ENCODE peak calls at places on chromosomes 4 and X, in six cellular contexts. One of them, this sample, is unnamed.

GRCh38 chrX:140866446-140866845 is 135.9 kb upstream of the SPANXB1 start:
- DNase-seq in cardiac muscle cell: no peak
- DNase-seq in nephron progenitor cell: no peak
- DNase-seq in stimulated activated CD4-positive, alpha-beta T cell treated with anti-CD3 and anti-CD28 coated beads, Interleukin-2, amount 100 ng/mL, for 24 hours: no peak
- DNase-seq in endothelial cell: no peak
- DNase-seq in CD8-positive, alpha-beta T cell: no peak
- DNase-seq in this sample: no peak

GRCh38 chr4:81359207-81359606 is 112.5 kb downstream of the RASGEF1B start:
- DNase-seq in endothelial cell: no peak
- DNase-seq in CD8-positive, alpha-beta T cell: no peak
- DNase-seq in nephron progenitor cell: no peak
- DNase-seq in cardiac muscle cell: no peak
- DNase-seq in stimulated activated CD4-positive, alpha-beta T cell treated with anti-CD3 and anti-CD28 coated beads, Interleukin-2, amount 100 ng/mL, for 24 hours: no peak
- DNase-seq in this sample: no peak

GRCh38 chr4:3826247-3827172 is 60.3 kb downstream of the ADRA2C start:
- DNase-seq in stimulated activated CD4-positive, alpha-beta T cell treated with anti-CD3 and anti-CD28 coated beads, Interleukin-2, amount 100 ng/mL, for 24 hours: no peak
- DNase-seq in nephron progenitor cell: no peak
- DNase-seq in cardiac muscle cell: no peak
- DNase-seq in endothelial cell: no peak
- DNase-seq in CD8-positive, alpha-beta T cell: no peak
- DNase-seq in this sample: no peak

GRCh38 chr4:187354740-187355139 is 631.1 kb upstream of the FAT1 start:
- DNase-seq in CD8-positive, alpha-beta T cell: no peak
- DNase-seq in cardiac muscle cell: no peak
- DNase-seq in nephron progenitor cell: no peak
- DNase-seq in endothelial cell: no peak
- DNase-seq in stimulated activated CD4-positive, alpha-beta T cell treated with anti-CD3 and anti-CD28 coated beads, Interleukin-2, amount 100 ng/mL, for 24 hours: no peak
- DNase-seq in this sample: no peak

GRCh38 chrX:93354651-93355050 is 318.7 kb downstream of the NAP1L3 start:
- DNase-seq in CD8-positive, alpha-beta T cell: no peak
- DNase-seq in nephron progenitor cell: peak; percentile 9
- DNase-seq in stimulated activated CD4-positive, alpha-beta T cell treated with anti-CD3 and anti-CD28 coated beads, Interleukin-2, amount 100 ng/mL, for 24 hours: no peak
- DNase-seq in cardiac muscle cell: no peak
- DNase-seq in endothelial cell: no peak
- DNase-seq in this sample: no peak

GRCh38 chr4:4439782-4440181 is 52.9 kb downstream of the NSG1 start:
- DNase-seq in nephron progenitor cell: no peak
- DNase-seq in CD8-positive, alpha-beta T cell: no peak
- DNase-seq in endothelial cell: no peak
- DNase-seq in stimulated activated CD4-positive, alpha-beta T cell treated with anti-CD3 and anti-CD28 coated beads, Interleukin-2, amount 100 ng/mL, for 24 hours: no peak
- DNase-seq in cardiac muscle cell: no peak
- DNase-seq in this sample: no peak

GRCh38 chrX:112641449-112641848 is 38.3 kb downstream of the LHFPL1 start:
- DNase-seq in stimulated activated CD4-positive, alpha-beta T cell treated with anti-CD3 and anti-CD28 coated beads, Interleukin-2, amount 100 ng/mL, for 24 hours: no peak
- DNase-seq in CD8-positive, alpha-beta T cell: no peak
- DNase-seq in cardiac muscle cell: no peak
- DNase-seq in endothelial cell: no peak
- DNase-seq in nephron progenitor cell: no peak
- DNase-seq in this sample: no peak

GRCh38 chr4:10157478-10158354 is 41.1 kb upstream of the WDR1 start:
- DNase-seq in endothelial cell: peak; percentile 53
- DNase-seq in stimulated activated CD4-positive, alpha-beta T cell treated with anti-CD3 and anti-CD28 coated beads, Interleukin-2, amount 100 ng/mL, for 24 hours: peak; percentile 42
- DNase-seq in CD8-positive, alpha-beta T cell: no peak
- DNase-seq in nephron progenitor cell: peak; percentile 57
- DNase-seq in cardiac muscle cell: peak; percentile 74
- DNase-seq in this sample: peak; percentile 20

GRCh38 chr4:151473521-151474097 is 64.6 kb downstream of the FHIP1A start:
- DNase-seq in nephron progenitor cell: no peak
- DNase-seq in cardiac muscle cell: peak; percentile 46
- DNase-seq in CD8-positive, alpha-beta T cell: no peak
- DNase-seq in stimulated activated CD4-positive, alpha-beta T cell treated with anti-CD3 and anti-CD28 coated beads, Interleukin-2, amount 100 ng/mL, for 24 hours: no peak
- DNase-seq in endothelial cell: no peak
- DNase-seq in this sample: no peak

GRCh38 chr4:188930822-188931221 is 791.6 kb downstream of the TRIML1 start:
- DNase-seq in CD8-positive, alpha-beta T cell: no peak
- DNase-seq in endothelial cell: peak; percentile 47
- DNase-seq in stimulated activated CD4-positive, alpha-beta T cell treated with anti-CD3 and anti-CD28 coated beads, Interleukin-2, amount 100 ng/mL, for 24 hours: peak; percentile 18
- DNase-seq in nephron progenitor cell: peak; percentile 51
- DNase-seq in cardiac muscle cell: no peak
- DNase-seq in this sample: no peak

GRCh38 chr4:17650404-17650803 is 36.0 kb downstream of the MED28 start:
- DNase-seq in stimulated activated CD4-positive, alpha-beta T cell treated with anti-CD3 and anti-CD28 coated beads, Interleukin-2, amount 100 ng/mL, for 24 hours: no peak
- DNase-seq in cardiac muscle cell: no peak
- DNase-seq in CD8-positive, alpha-beta T cell: no peak
- DNase-seq in endothelial cell: no peak
- DNase-seq in nephron progenitor cell: no peak
- DNase-seq in this sample: no peak

GRCh38 chr4:153511104-153511503 is 44.9 kb downstream of the TMEM131L start:
- DNase-seq in nephron progenitor cell: no peak
- DNase-seq in cardiac muscle cell: no peak
- DNase-seq in stimulated activated CD4-positive, alpha-beta T cell treated with anti-CD3 and anti-CD28 coated beads, Interleukin-2, amount 100 ng/mL, for 24 hours: no peak
- DNase-seq in CD8-positive, alpha-beta T cell: no peak
- DNase-seq in endothelial cell: no peak
- DNase-seq in this sample: no peak

GRCh38 chr4:39682133-39682532 is 15.8 kb upstream of the UBE2K start:
- DNase-seq in CD8-positive, alpha-beta T cell: no peak
- DNase-seq in stimulated activated CD4-positive, alpha-beta T cell treated with anti-CD3 and anti-CD28 coated beads, Interleukin-2, amount 100 ng/mL, for 24 hours: no peak
- DNase-seq in nephron progenitor cell: no peak
- DNase-seq in endothelial cell: no peak
- DNase-seq in cardiac muscle cell: no peak
- DNase-seq in this sample: no peak

GRCh38 chr4:51942833-51943215 is 77.3 kb downstream of the LRRC66 start:
- DNase-seq in nephron progenitor cell: no peak
- DNase-seq in cardiac muscle cell: no peak
- DNase-seq in stimulated activated CD4-positive, alpha-beta T cell treated with anti-CD3 and anti-CD28 coated beads, Interleukin-2, amount 100 ng/mL, for 24 hours: no peak
- DNase-seq in endothelial cell: no peak
- DNase-seq in CD8-positive, alpha-beta T cell: no peak
- DNase-seq in this sample: no peak

GRCh38 chr4:31929676-31930075 is 1209.5 kb downstream of the PCDH7 start:
- DNase-seq in endothelial cell: no peak
- DNase-seq in stimulated activated CD4-positive, alpha-beta T cell treated with anti-CD3 and anti-CD28 coated beads, Interleukin-2, amount 100 ng/mL, for 24 hours: no peak
- DNase-seq in nephron progenitor cell: no peak
- DNase-seq in cardiac muscle cell: no peak
- DNase-seq in CD8-positive, alpha-beta T cell: no peak
- DNase-seq in this sample: no peak

GRCh38 chr4:167274346-167274745 is 40.1 kb upstream of the SPOCK3 start:
- DNase-seq in cardiac muscle cell: no peak
- DNase-seq in CD8-positive, alpha-beta T cell: no peak
- DNase-seq in nephron progenitor cell: no peak
- DNase-seq in stimulated activated CD4-positive, alpha-beta T cell treated with anti-CD3 and anti-CD28 coated beads, Interleukin-2, amount 100 ng/mL, for 24 hours: no peak
- DNase-seq in endothelial cell: no peak
- DNase-seq in this sample: no peak

GRCh38 chr4:58807843-58808605 is 1697.8 kb upstream of the IGFBP7 start:
- DNase-seq in CD8-positive, alpha-beta T cell: no peak
- DNase-seq in stimulated activated CD4-positive, alpha-beta T cell treated with anti-CD3 and anti-CD28 coated beads, Interleukin-2, amount 100 ng/mL, for 24 hours: no peak
- DNase-seq in cardiac muscle cell: no peak
- DNase-seq in endothelial cell: no peak
- DNase-seq in nephron progenitor cell: no peak
- DNase-seq in this sample: no peak

GRCh38 chrX:118497180-118497814 is 1.7 kb downstream of the DOCK11 start:
- DNase-seq in cardiac muscle cell: no peak
- DNase-seq in stimulated activated CD4-positive, alpha-beta T cell treated with anti-CD3 and anti-CD28 coated beads, Interleukin-2, amount 100 ng/mL, for 24 hours: no peak
- DNase-seq in endothelial cell: no peak
- DNase-seq in nephron progenitor cell: no peak
- DNase-seq in CD8-positive, alpha-beta T cell: no peak
- DNase-seq in this sample: no peak

GRCh38 chrX:133535066-133535465 is 119.8 kb upstream of the GPC4 start:
- DNase-seq in nephron progenitor cell: no peak
- DNase-seq in endothelial cell: no peak
- DNase-seq in CD8-positive, alpha-beta T cell: no peak
- DNase-seq in cardiac muscle cell: no peak
- DNase-seq in stimulated activated CD4-positive, alpha-beta T cell treated with anti-CD3 and anti-CD28 coated beads, Interleukin-2, amount 100 ng/mL, for 24 hours: no peak
- DNase-seq in this sample: no peak

GRCh38 chr4:121192500-121192899 is 28.4 kb upstream of the TNIP3 start:
- DNase-seq in cardiac muscle cell: peak; percentile 59
- DNase-seq in endothelial cell: peak; percentile 11
- DNase-seq in nephron progenitor cell: peak; percentile 15
- DNase-seq in CD8-positive, alpha-beta T cell: no peak
- DNase-seq in stimulated activated CD4-positive, alpha-beta T cell treated with anti-CD3 and anti-CD28 coated beads, Interleukin-2, amount 100 ng/mL, for 24 hours: no peak
- DNase-seq in this sample: no peak

GRCh38 chr4:3031357-3032064 is 42.8 kb downstream of the HTT-AS start:
- DNase-seq in cardiac muscle cell: no peak
- DNase-seq in CD8-positive, alpha-beta T cell: no peak
- DNase-seq in stimulated activated CD4-positive, alpha-beta T cell treated with anti-CD3 and anti-CD28 coated beads, Interleukin-2, amount 100 ng/mL, for 24 hours: no peak
- DNase-seq in endothelial cell: no peak
- DNase-seq in nephron progenitor cell: no peak
- DNase-seq in this sample: no peak

GRCh38 chr4:101418055-101418454 is 70.7 kb upstream of the PPP3CA start:
- DNase-seq in nephron progenitor cell: no peak
- DNase-seq in cardiac muscle cell: no peak
- DNase-seq in stimulated activated CD4-positive, alpha-beta T cell treated with anti-CD3 and anti-CD28 coated beads, Interleukin-2, amount 100 ng/mL, for 24 hours: peak; percentile 59
- DNase-seq in CD8-positive, alpha-beta T cell: no peak
- DNase-seq in endothelial cell: no peak
- DNase-seq in this sample: peak; percentile 7

GRCh38 chr4:187602339-187603092 is 393.1 kb upstream of the ZFP42 start:
- DNase-seq in endothelial cell: no peak
- DNase-seq in nephron progenitor cell: no peak
- DNase-seq in stimulated activated CD4-positive, alpha-beta T cell treated with anti-CD3 and anti-CD28 coated beads, Interleukin-2, amount 100 ng/mL, for 24 hours: no peak
- DNase-seq in cardiac muscle cell: no peak
- DNase-seq in CD8-positive, alpha-beta T cell: no peak
- DNase-seq in this sample: no peak

GRCh38 chr4:48692897-48693296 is 87.2 kb downstream of the FRYL start:
- DNase-seq in stimulated activated CD4-positive, alpha-beta T cell treated with anti-CD3 and anti-CD28 coated beads, Interleukin-2, amount 100 ng/mL, for 24 hours: no peak
- DNase-seq in cardiac muscle cell: no peak
- DNase-seq in endothelial cell: no peak
- DNase-seq in nephron progenitor cell: no peak
- DNase-seq in CD8-positive, alpha-beta T cell: no peak
- DNase-seq in this sample: no peak

GRCh38 chr4:86595426-86595805 is 1.3 kb downstream of the PTPN13 start:
- DNase-seq in endothelial cell: no peak
- DNase-seq in nephron progenitor cell: peak; percentile 15
- DNase-seq in CD8-positive, alpha-beta T cell: no peak
- DNase-seq in stimulated activated CD4-positive, alpha-beta T cell treated with anti-CD3 and anti-CD28 coated beads, Interleukin-2, amount 100 ng/mL, for 24 hours: no peak
- DNase-seq in cardiac muscle cell: peak; percentile 20
- DNase-seq in this sample: no peak

GRCh38 chrX:40147399-40148188 is 49.8 kb upstream of the BCOR start:
- DNase-seq in stimulated activated CD4-positive, alpha-beta T cell treated with anti-CD3 and anti-CD28 coated beads, Interleukin-2, amount 100 ng/mL, for 24 hours: no peak
- DNase-seq in endothelial cell: peak; percentile 14
- DNase-seq in CD8-positive, alpha-beta T cell: no peak
- DNase-seq in cardiac muscle cell: no peak
- DNase-seq in nephron progenitor cell: peak; percentile 15
- DNase-seq in this sample: no peak

GRCh38 chr4:163988391-163988790 is 493.9 kb downstream of the TMA16 start:
- DNase-seq in stimulated activated CD4-positive, alpha-beta T cell treated with anti-CD3 and anti-CD28 coated beads, Interleukin-2, amount 100 ng/mL, for 24 hours: no peak
- DNase-seq in cardiac muscle cell: no peak
- DNase-seq in CD8-positive, alpha-beta T cell: no peak
- DNase-seq in nephron progenitor cell: no peak
- DNase-seq in endothelial cell: no peak
- DNase-seq in this sample: no peak

GRCh38 chrX:53048169-53049126 is at the start of gene GPR173:
- DNase-seq in nephron progenitor cell: peak; percentile 41
- DNase-seq in endothelial cell: peak; percentile 15
- DNase-seq in CD8-positive, alpha-beta T cell: no peak
- DNase-seq in stimulated activated CD4-positive, alpha-beta T cell treated with anti-CD3 and anti-CD28 coated beads, Interleukin-2, amount 100 ng/mL, for 24 hours: no peak
- DNase-seq in cardiac muscle cell: peak; percentile 50
- DNase-seq in this sample: no peak

GRCh38 chr4:162456106-162456505 is 292.3 kb upstream of the FSTL5 start:
- DNase-seq in CD8-positive, alpha-beta T cell: no peak
- DNase-seq in stimulated activated CD4-positive, alpha-beta T cell treated with anti-CD3 and anti-CD28 coated beads, Interleukin-2, amount 100 ng/mL, for 24 hours: no peak
- DNase-seq in endothelial cell: no peak
- DNase-seq in nephron progenitor cell: no peak
- DNase-seq in cardiac muscle cell: no peak
- DNase-seq in this sample: no peak

GRCh38 chr4:15930314-15930713 is 8.2 kb downstream of the FGFBP1 start:
- DNase-seq in nephron progenitor cell: no peak
- DNase-seq in CD8-positive, alpha-beta T cell: no peak
- DNase-seq in cardiac muscle cell: no peak
- DNase-seq in stimulated activated CD4-positive, alpha-beta T cell treated with anti-CD3 and anti-CD28 coated beads, Interleukin-2, amount 100 ng/mL, for 24 hours: no peak
- DNase-seq in endothelial cell: no peak
- DNase-seq in this sample: no peak

GRCh38 chr4:72567821-72568620 is 1.0 kb downstream of the ADAMTS3 start:
- DNase-seq in nephron progenitor cell: peak; percentile 84
- DNase-seq in cardiac muscle cell: peak; percentile 93
- DNase-seq in stimulated activated CD4-positive, alpha-beta T cell treated with anti-CD3 and anti-CD28 coated beads, Interleukin-2, amount 100 ng/mL, for 24 hours: no peak
- DNase-seq in CD8-positive, alpha-beta T cell: no peak
- DNase-seq in endothelial cell: peak; percentile 83
- DNase-seq in this sample: no peak

This sample was measured in stimulated activated naive B cell treated with anti-CD40 and anti-IgM and Interleukin-4, amounts not matched to agents 10 μg/mL and 1 μg/mL and 100 μg/mL, for 72 hours.